ENCODE peak calls at places on chromosomes 16 and 17, in five cellular contexts. One of them, this sample, is unnamed.

GRCh38 chr16:66416981-66417700 is 10.0 kb upstream of the BEAN1 start:
- DNase-seq in amniotic stem cell: no peak
- DNase-seq in GM19239: no peak
- DNase-seq in naive B cell: no peak
- DNase-seq in GM12891: no peak
- DNase-seq in this sample: no peak

GRCh38 chr16:78485188-78485898 is 385.9 kb downstream of the WWOX start:
- DNase-seq in amniotic stem cell: no peak
- DNase-seq in GM19239: no peak
- DNase-seq in naive B cell: no peak
- DNase-seq in GM12891: no peak
- DNase-seq in this sample: no peak

GRCh38 chr16:35691057-35691456 is 2231.6 kb downstream of the TP53TG3F start:
- DNase-seq in amniotic stem cell: no peak
- DNase-seq in GM19239: no peak
- DNase-seq in naive B cell: no peak
- DNase-seq in GM12891: no peak
- DNase-seq in this sample: no peak

GRCh38 chr16:55569025-55569424 is 2.5 kb downstream of the CAPNS2 start:
- DNase-seq in amniotic stem cell: no peak
- DNase-seq in GM19239: no peak
- DNase-seq in naive B cell: no peak
- DNase-seq in GM12891: no peak
- DNase-seq in this sample: no peak

GRCh38 chr17:10149573-10150399 is 48.6 kb downstream of the GAS7 start:
- DNase-seq in amniotic stem cell: no peak
- DNase-seq in GM19239: peak
- DNase-seq in naive B cell: peak
- DNase-seq in GM12891: peak
- DNase-seq in this sample: no peak

GRCh38 chr17:67751101-67752074 is 33.7 kb downstream of the NOL11 start:
- DNase-seq in amniotic stem cell: no peak
- DNase-seq in GM19239: no peak
- DNase-seq in naive B cell: no peak
- DNase-seq in GM12891: no peak
- DNase-seq in this sample: peak

GRCh38 chr16:54055864-54056263 is 230.7 kb downstream of the IRX3 start:
- DNase-seq in amniotic stem cell: no peak
- DNase-seq in GM19239: no peak
- DNase-seq in naive B cell: no peak
- DNase-seq in GM12891: no peak
- DNase-seq in this sample: no peak

GRCh38 chr17:74454197-74455024 is 12.0 kb upstream of the CD300A start:
- DNase-seq in amniotic stem cell: no peak
- DNase-seq in GM19239: no peak
- DNase-seq in naive B cell: peak
- DNase-seq in GM12891: no peak
- DNase-seq in this sample: peak

GRCh38 chr16:17483266-17483864 is 12.6 kb upstream of the XYLT1 start:
- DNase-seq in amniotic stem cell: no peak
- DNase-seq in GM19239: no peak
- DNase-seq in naive B cell: no peak
- DNase-seq in GM12891: no peak
- DNase-seq in this sample: no peak

GRCh38 chr16:79610771-79611170 is 10.2 kb upstream of the MAF start:
- DNase-seq in amniotic stem cell: no peak
- DNase-seq in GM19239: no peak
- DNase-seq in naive B cell: no peak
- DNase-seq in GM12891: no peak
- DNase-seq in this sample: no peak

GRCh38 chr17:17215575-17215974 is 9.4 kb upstream of the PLD6 start:
- DNase-seq in amniotic stem cell: no peak
- DNase-seq in GM19239: no peak
- DNase-seq in naive B cell: no peak
- DNase-seq in GM12891: no peak
- DNase-seq in this sample: no peak

GRCh38 chr17:74859439-74860228 is at the start of gene GRIN2C:
- DNase-seq in amniotic stem cell: no peak
- DNase-seq in GM19239: peak
- DNase-seq in naive B cell: peak
- DNase-seq in GM12891: no peak
- DNase-seq in this sample: no peak

GRCh38 chr17:38910325-38910724 is 15.1 kb upstream of the LASP1NB start:
- DNase-seq in amniotic stem cell: no peak
- DNase-seq in GM19239: no peak
- DNase-seq in naive B cell: no peak
- DNase-seq in GM12891: no peak
- DNase-seq in this sample: no peak

GRCh38 chr16:57807968-57808528 is 5.8 kb upstream of the KIFC3 start:
- DNase-seq in amniotic stem cell: peak
- DNase-seq in GM19239: peak
- DNase-seq in naive B cell: no peak
- DNase-seq in GM12891: peak
- DNase-seq in this sample: no peak

GRCh38 chr16:12027091-12027490 is 50.6 kb downstream of the SNX29 start:
- DNase-seq in amniotic stem cell: no peak
- DNase-seq in GM19239: no peak
- DNase-seq in naive B cell: no peak
- DNase-seq in GM12891: no peak
- DNase-seq in this sample: no peak

GRCh38 chr17:62882284-62882683 is 74.2 kb upstream of the MARCHF10 start:
- DNase-seq in amniotic stem cell: no peak
- DNase-seq in GM19239: no peak
- DNase-seq in naive B cell: no peak
- DNase-seq in GM12891: no peak
- DNase-seq in this sample: no peak

GRCh38 chr17:50459081-50459676 is 9.5 kb downstream of the CHAD start:
- DNase-seq in amniotic stem cell: no peak
- DNase-seq in GM19239: no peak
- DNase-seq in naive B cell: no peak
- DNase-seq in GM12891: no peak
- DNase-seq in this sample: no peak

This sample was measured in NCI-H446.